ENCODE peak calls at places on chromosomes 3 and 15, in five cellular contexts. J is HepG2, W is GM12878, D is NT2/D1, Y is H1. K is an unnamed sample.

GRCh38 chr3:196666001-196666867 is 26.7 kb downstream of the NRROS start:
- DNase-seq in J (peak), W (no peak), D (peak), Y (peak), K (no peak)

GRCh38 chr3:183572935-183573334 is 17.4 kb upstream of the KLHL6 start:
- DNase-seq in J (no peak), W (no peak), D (no peak), Y (no peak), K (no peak)

GRCh38 chr3:124512881-124513609 is 217.2 kb upstream of the UMPS start:
- DNase-seq in J (peak), W (no peak), D (no peak), Y (no peak), K (no peak)

GRCh38 chr3:53243165-53243564 is 12.7 kb downstream of the TKT start:
- DNase-seq in J (no peak), W (no peak), D (no peak), Y (no peak), K (no peak)

GRCh38 chr15:41559489-41560177 is 621 bp downstream of the TYRO3 start:
- DNase-seq in J (no peak), W (no peak), D (no peak), Y (no peak), K (no peak)

GRCh38 chr3:69364354-69364753 is 21.5 kb downstream of the FRMD4B start:
- DNase-seq in J (no peak), W (no peak), D (no peak), Y (no peak), K (no peak)

GRCh38 chr3:94246136-94246535 is 183.3 kb downstream of the NSUN3 start:
- DNase-seq in J (no peak), W (no peak), D (no peak), Y (no peak), K (no peak)

GRCh38 chr3:30632521-30632920 is 26.1 kb downstream of the TGFBR2 start:
- DNase-seq in J (no peak), W (no peak), D (no peak), Y (no peak), K (no peak)

GRCh38 chr3:128435058-128435457 is 31.6 kb downstream of the DNAJB8 start:
- DNase-seq in J (no peak), W (no peak), D (no peak), Y (no peak), K (no peak)

GRCh38 chr3:53921296-53921695 is 29.6 kb upstream of the SELENOK start:
- DNase-seq in J (peak), W (no peak), D (no peak), Y (no peak), K (no peak)

GRCh38 chr15:77251662-77252061 is 168.2 kb downstream of the PEAK1 start:
- DNase-seq in J (no peak), W (no peak), D (no peak), Y (no peak), K (no peak)

GRCh38 chr3:29468150-29468549 is 187.3 kb downstream of the RBMS3 start:
- DNase-seq in J (no peak), W (no peak), D (no peak), Y (no peak), K (no peak)

GRCh38 chr15:74040115-74040850 is 42.1 kb downstream of the GOLGA6A start:
- DNase-seq in J (no peak), W (no peak), D (peak), Y (peak), K (no peak)

GRCh38 chr3:16171009-16171408 is 3.5 kb upstream of the GALNT15 start:
- DNase-seq in J (no peak), W (no peak), D (no peak), Y (no peak), K (no peak)

GRCh38 chr3:47540281-47540680 is 26.8 kb upstream of the ELP6 start:
- DNase-seq in J (no peak), W (no peak), D (no peak), Y (no peak), K (no peak)

GRCh38 chr3:143362115-143362992 is 242.8 kb downstream of the CHST2 start:
- DNase-seq in J (no peak), W (no peak), D (no peak), Y (no peak), K (no peak)

GRCh38 chr3:20503394-20504082 is 317.5 kb upstream of the SGO1 start:
- DNase-seq in J (no peak), W (no peak), D (no peak), Y (no peak), K (no peak)

GRCh38 chr3:51622402-51622801 is 48.6 kb upstream of the TEX264 start:
- DNase-seq in J (no peak), W (no peak), D (no peak), Y (no peak), K (no peak)

GRCh38 chr3:36738701-36739100 is 25.7 kb downstream of the DCLK3 start:
- DNase-seq in J (no peak), W (no peak), D (no peak), Y (no peak), K (no peak)

GRCh38 chr15:85496551-85497545 is 116.4 kb downstream of the AKAP13 start:
- DNase-seq in J (peak), W (no peak), D (no peak), Y (no peak), K (no peak)

GRCh38 chr15:63044645-63045437 is 2.3 kb downstream of the TPM1 start:
- DNase-seq in J (no peak), W (no peak), D (peak), Y (no peak), K (no peak)

GRCh38 chr3:126322181-126322967 is 34.8 kb downstream of the KLF15 start:
- DNase-seq in J (peak), W (no peak), D (no peak), Y (no peak), K (no peak)

GRCh38 chr3:186824430-186825139 is 17.9 kb upstream of the ADIPOQ start:
- DNase-seq in J (no peak), W (no peak), D (no peak), Y (no peak), K (no peak)

GRCh38 chr3:165196577-165197561 is 685 bp upstream of the SLITRK3 start:
- DNase-seq in J (no peak), W (no peak), D (no peak), Y (no peak), K (peak)

GRCh38 chr3:57952208-57952631 is 56.0 kb upstream of the FLNB start:
- DNase-seq in J (peak), W (no peak), D (peak), Y (peak), K (peak)

GRCh38 chr15:77455696-77456293 is 35.1 kb downstream of the HMG20A start:
- DNase-seq in J (no peak), W (no peak), D (no peak), Y (no peak), K (no peak)

GRCh38 chr3:14143826-14144225 is 19.0 kb downstream of the TMEM43 start:
- DNase-seq in J (peak), W (no peak), D (peak), Y (no peak), K (no peak)

GRCh38 chr15:82177291-82178010 is 85.1 kb downstream of the EFL1 start:
- DNase-seq in J (no peak), W (no peak), D (no peak), Y (no peak), K (no peak)

GRCh38 chr15:92306662-92307061 is 87.0 kb upstream of the ST8SIA2 start:
- DNase-seq in J (peak), W (no peak), D (peak), Y (no peak), K (peak)

GRCh38 chr15:64809649-64810498 is 15.6 kb downstream of the PIF1 start:
- DNase-seq in J (peak), W (no peak), D (peak), Y (no peak), K (peak)

GRCh38 chr3:78589778-78590177 is 1178.0 kb downstream of the ROBO1 start:
- DNase-seq in J (no peak), W (no peak), D (no peak), Y (no peak), K (no peak)

GRCh38 chr3:55555866-55556621 is 68.9 kb upstream of the WNT5A start:
- DNase-seq in J (no peak), W (no peak), D (peak), Y (no peak), K (no peak)

DNA sequence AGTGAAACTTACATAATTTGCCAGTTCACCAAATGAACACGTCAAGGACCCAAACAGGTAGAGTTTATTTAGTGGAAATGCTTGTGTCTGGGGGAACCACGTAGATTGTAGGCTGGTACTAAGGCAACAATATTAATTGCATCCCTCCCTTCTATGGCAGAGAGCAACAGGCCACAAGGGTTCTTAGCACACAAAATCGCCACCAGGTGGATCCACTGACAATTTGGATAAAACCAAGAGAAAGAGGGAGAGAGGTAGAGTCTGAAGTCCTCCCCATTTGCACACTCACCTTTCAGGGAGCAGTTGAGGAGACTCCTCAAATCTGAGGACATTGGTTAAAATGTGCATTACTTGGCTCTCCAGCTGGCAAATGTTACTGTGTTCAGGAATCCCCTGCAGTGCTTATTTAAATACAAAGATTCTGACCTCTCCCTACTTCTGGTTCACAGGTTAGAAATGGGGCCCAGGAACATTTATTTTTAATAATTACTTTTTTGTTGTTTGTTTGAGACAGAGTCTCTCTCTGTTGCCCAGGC is 181.0 kb upstream of the FEZF2 start:
- DNase-seq in J (peak), W (no peak), D (no peak), Y (no peak), K (peak)
- TF ChIP-seq SUZ12 in J (no peak), W (no peak), D (no peak), Y (no peak), K (no peak)

GRCh38 chr3:31639828-31640227 is 107.1 kb downstream of the STT3B start:
- DNase-seq in J (no peak), W (no peak), D (no peak), Y (no peak), K (no peak)

GRCh38 chr3:31648286-31648968 is 115.7 kb downstream of the STT3B start:
- DNase-seq in J (no peak), W (no peak), D (no peak), Y (no peak), K (no peak)

DNA sequence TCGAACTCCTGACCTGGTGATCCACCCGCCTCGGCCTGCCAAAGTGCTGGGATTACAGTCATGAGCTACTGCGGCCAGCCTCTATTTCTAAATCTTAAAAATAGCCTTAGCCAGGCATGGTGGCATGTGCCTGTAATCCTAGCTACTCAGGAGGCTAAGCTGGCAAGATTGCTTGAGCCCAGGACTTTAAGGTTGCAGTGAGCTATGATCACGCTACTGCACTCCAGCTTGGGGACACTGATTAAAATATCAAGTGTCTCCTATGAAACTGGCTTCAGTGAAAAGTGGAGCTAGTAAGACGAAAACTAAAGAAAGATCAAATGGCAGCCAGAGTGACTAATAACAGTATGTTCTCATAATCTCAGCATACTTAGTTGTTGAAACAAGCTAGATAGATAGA is 112.5 kb downstream of the STT3B start:
- DNase-seq in J (no peak), W (no peak), D (no peak), Y (no peak), K (no peak)
- TF ChIP-seq SUZ12 in J (no peak), W (no peak), D (no peak), Y (no peak), K (no peak)

GRCh38 chr3:188782725-188783124 is 389.0 kb upstream of the TPRG1 start:
- DNase-seq in J (no peak), W (no peak), D (no peak), Y (no peak), K (no peak)
- TF ChIP-seq SUZ12 in J (no peak), W (no peak), D (no peak), Y (no peak), K (no peak)

GRCh38 chr3:156497326-156497725 is 57.6 kb downstream of the SSR3 start:
- DNase-seq in J (no peak), W (no peak), D (no peak), Y (no peak), K (no peak)
- TF ChIP-seq SUZ12 in J (no peak), W (no peak), D (no peak), Y (no peak), K (no peak)

GRCh38 chr3:101484805-101485620 is 28.0 kb downstream of the SENP7 start:
- DNase-seq in J (no peak), W (no peak), D (no peak), Y (no peak), K (no peak)
- TF ChIP-seq SUZ12 in J (no peak), W (no peak), D (no peak), Y (no peak), K (no peak)

GRCh38 chr3:134090031-134090430 is 60.3 kb upstream of the SLCO2A1 start:
- DNase-seq in J (no peak), W (no peak), D (no peak), Y (no peak), K (no peak)
- TF ChIP-seq SUZ12 in J (no peak), W (no peak), D (no peak), Y (no peak), K (no peak)

DNA sequence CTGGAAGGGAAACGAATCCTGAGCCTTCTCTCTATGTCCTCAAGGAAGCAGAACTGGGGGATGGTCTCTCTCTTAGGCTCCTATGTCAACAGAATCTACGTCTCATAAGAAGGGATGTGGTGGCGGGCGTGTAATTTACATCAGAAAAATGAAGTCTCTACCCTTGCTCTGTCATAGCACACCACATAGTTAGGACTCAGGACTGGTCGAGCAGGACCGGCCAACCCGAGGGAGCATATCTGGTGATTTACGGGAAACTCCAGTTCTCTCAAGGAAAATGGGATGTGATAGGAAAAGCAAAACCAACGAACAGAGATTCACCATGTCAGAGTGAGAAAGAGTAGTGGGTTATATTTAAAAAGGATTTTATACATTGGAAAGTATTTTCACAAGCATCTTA is 54.8 kb downstream of the IGF2BP2 start:
- DNase-seq in J (no peak), W (no peak), D (no peak), Y (no peak), K (no peak)
- TF ChIP-seq SUZ12 in J (no peak), W (no peak), D (no peak), Y (no peak), K (no peak)